ENCODE peak calls at places on chromosome 6, in nine cellular contexts. M is endothelial cell, O is BJ, D is choroid plexus epithelial cell, V is fibroblast of lung, Y is HCT116, J is hepatocyte, R is prostate gland, E is foreskin fibroblast. U is an unnamed sample.

GRCh38 chr6:139156102-139156501 is 21.2 kb downstream of the HECA start:
- DNase-seq in M (no peak), O (no peak), D (no peak), V (no peak), Y (no peak), J (no peak), R (no peak), E (no peak), U (no peak)

GRCh38 chr6:113739066-113739655 is 118.0 kb upstream of the MARCKS start:
- DNase-seq in M (no peak), O (no peak), D (no peak), V (no peak), Y (no peak), J (no peak), R (no peak), E (no peak), U (no peak)

GRCh38 chr6:161076211-161076677 is 84.7 kb downstream of the MAP3K4 start:
- DNase-seq in M (no peak), O (no peak), D (peak), V (no peak), Y (no peak), J (no peak), R (no peak), E (no peak), U (no peak)

GRCh38 chr6:72418495-72418894 is 203.4 kb upstream of the KCNQ5 start:
- DNase-seq in M (no peak), O (peak), D (peak), V (peak), Y (no peak), J (peak), R (no peak), E (peak), U (no peak)

GRCh38 chr6:23663652-23664051 is 462.4 kb upstream of the NRSN1 start:
- DNase-seq in M (no peak), O (no peak), D (no peak), V (no peak), Y (no peak), J (no peak), R (no peak), E (no peak), U (no peak)

GRCh38 chr6:74280130-74280692 is 584.2 kb downstream of the CD109 start:
- DNase-seq in M (no peak), O (no peak), D (no peak), V (no peak), Y (no peak), J (no peak), R (no peak), E (peak), U (no peak)

GRCh38 chr6:14458669-14459266 is 341.2 kb downstream of the CD83 start:
- DNase-seq in M (no peak), O (no peak), D (peak), V (peak), Y (no peak), J (peak), R (no peak), E (peak), U (no peak)

GRCh38 chr6:48080227-48081009 is 30.6 kb downstream of the PTCHD4 start:
- DNase-seq in M (no peak), O (no peak), D (peak), V (peak), Y (no peak), J (no peak), R (no peak), E (peak), U (no peak)

GRCh38 chr6:6699741-6700367 is 111.3 kb downstream of the LY86 start:
- DNase-seq in M (no peak), O (peak), D (peak), V (peak), Y (peak), J (peak), R (peak), E (peak), U (no peak)

GRCh38 chr6:756224-756623 is 63.3 kb upstream of the EXOC2 start:
- DNase-seq in M (no peak), O (no peak), D (no peak), V (no peak), Y (no peak), J (no peak), R (no peak), E (no peak), U (no peak)

GRCh38 chr6:63477422-63478040 is 94.7 kb upstream of the LOC128125822 start:
- DNase-seq in M (no peak), O (no peak), D (no peak), V (no peak), Y (no peak), J (no peak), R (no peak), E (no peak), U (no peak)

GRCh38 chr6:63471654-63472053 is 100.6 kb upstream of the LOC128125822 start:
- DNase-seq in M (no peak), O (no peak), D (no peak), V (no peak), Y (no peak), J (no peak), R (no peak), E (no peak), U (no peak)

GRCh38 chr6:63478751-63479150 is 93.5 kb upstream of the LOC128125822 start:
- DNase-seq in M (no peak), O (no peak), D (no peak), V (no peak), Y (no peak), J (no peak), R (no peak), E (no peak), U (no peak)

GRCh38 chr6:63475707-63476106 is 96.6 kb upstream of the LOC128125822 start:
- DNase-seq in M (no peak), O (no peak), D (no peak), V (no peak), Y (no peak), J (no peak), R (no peak), E (no peak), U (no peak)

GRCh38 chr6:63476302-63476701 is 96.0 kb upstream of the LOC128125822 start:
- DNase-seq in M (no peak), O (no peak), D (peak), V (no peak), Y (no peak), J (peak), R (no peak), E (no peak), U (no peak)
- TF ChIP-seq CTCF in M (no peak), O (no peak), D (no peak), V (no peak), Y (peak), J (no peak), R (no peak), E (no peak), U (no peak)

GRCh38 chr6:169640347-169640972 is 61.4 kb downstream of the WDR27 start:
- DNase-seq in M (no peak), O (no peak), D (peak), V (peak), Y (no peak), J (no peak), R (no peak), E (peak), U (no peak)
- TF ChIP-seq CTCF in M (no peak), O (peak), D (peak), V (peak), Y (no peak), J (no peak), R (no peak), E (peak), U (no peak)

GRCh38 chr6:157669747-157670216 is 153.3 kb upstream of the SNX9 start:
- DNase-seq in M (no peak), O (peak), D (peak), V (peak), Y (no peak), J (peak), R (peak), E (peak), U (peak)
- TF ChIP-seq CTCF in M (no peak), O (peak), D (peak), V (peak), Y (no peak), J (no peak), R (no peak), E (peak), U (no peak)

DNA sequence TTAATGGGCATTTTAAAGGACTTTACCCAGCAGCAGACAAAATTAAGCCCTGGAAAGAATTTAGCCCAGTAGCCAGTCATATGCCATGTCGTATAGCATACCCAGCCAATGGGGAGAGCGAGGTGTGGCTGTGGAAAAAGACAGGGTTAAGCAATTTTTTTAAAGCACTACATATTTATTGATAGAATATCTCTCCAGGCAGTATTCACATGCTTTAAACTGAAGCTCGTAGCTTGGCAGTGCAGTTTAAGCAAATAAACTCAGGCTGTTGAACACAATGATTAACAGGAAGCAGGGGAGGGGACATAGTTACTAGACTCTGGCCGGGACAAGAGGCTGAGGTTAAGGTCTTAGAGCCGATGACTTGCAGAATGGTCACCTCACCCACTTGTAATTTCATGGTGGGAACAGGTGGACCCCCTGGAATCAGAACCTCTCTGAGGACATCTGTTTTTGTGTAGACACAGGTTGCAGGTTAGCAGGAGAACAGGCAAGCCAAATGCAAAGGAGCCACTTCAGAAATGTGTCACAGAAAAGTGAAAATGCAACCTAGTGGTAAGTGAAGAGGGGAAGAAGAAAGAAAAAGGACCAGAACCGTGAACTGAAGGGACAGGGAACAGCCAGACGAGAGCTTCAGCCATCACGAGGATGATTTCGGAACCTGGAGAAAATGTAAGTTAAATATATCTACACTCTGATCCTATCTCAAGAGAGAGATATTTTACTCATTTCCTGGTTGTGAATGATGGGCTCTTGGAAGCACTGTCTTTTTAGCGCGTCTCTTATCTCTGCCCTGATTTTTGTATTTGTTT is 7.2 kb downstream of the GCNT2 start:
- DNase-seq in M (no peak), O (no peak), D (peak), V (peak), Y (no peak), J (peak), R (peak), E (peak), U (no peak)
- TF ChIP-seq CTCF in M (no peak), O (no peak), D (no peak), V (no peak), Y (no peak), J (no peak), R (no peak), E (no peak), U (no peak)

GRCh38 chr6:153503810-153504209 is 372.7 kb upstream of the RGS17 start:
- DNase-seq in M (peak), O (no peak), D (peak), V (no peak), Y (peak), J (no peak), R (no peak), E (no peak), U (peak)
- TF ChIP-seq CTCF in M (no peak), O (no peak), D (peak), V (no peak), Y (peak), J (no peak), R (no peak), E (no peak), U (no peak)

DNA sequence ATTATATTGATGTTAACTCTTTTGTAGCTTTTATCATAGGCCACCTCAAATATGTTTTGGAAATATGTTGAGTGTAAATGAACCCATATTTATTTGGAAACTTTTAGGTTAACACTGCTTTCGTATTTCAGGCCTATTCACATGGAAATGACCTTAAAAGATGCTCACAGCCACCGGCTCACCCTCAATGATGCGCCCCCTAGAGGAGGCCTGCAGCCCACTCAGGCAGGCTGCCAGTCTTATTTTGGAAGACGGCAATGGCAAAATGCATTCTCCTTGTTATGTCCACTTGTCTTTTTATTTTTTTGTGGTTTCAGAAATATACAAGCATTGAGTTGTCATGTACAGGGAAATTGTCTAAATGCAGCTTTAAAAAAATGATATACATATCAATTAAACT is 869.7 kb downstream of the PHF3 start:
- DNase-seq in M (peak), O (no peak), D (no peak), V (peak), Y (no peak), J (peak), R (no peak), E (no peak), U (peak)
- TF ChIP-seq CTCF in M (peak), O (no peak), D (peak), V (peak), Y (peak), J (peak), R (no peak), E (peak), U (peak)

GRCh38 chr6:37171970-37172812 is 2.2 kb downstream of the PIM1 start:
- DNase-seq in M (peak), O (peak), D (peak), V (peak), Y (peak), J (peak), R (peak), E (peak), U (peak)

GRCh38 chr6:37168809-37169457 is 1.0 kb upstream of the PIM1 start:
- DNase-seq in M (no peak), O (no peak), D (peak), V (no peak), Y (no peak), J (no peak), R (peak), E (peak), U (no peak)

GRCh38 chr6:37169458-37170272 is at the start of gene PIM1:
- DNase-seq in M (peak), O (peak), D (peak), V (peak), Y (peak), J (peak), R (peak), E (peak), U (peak)

GRCh38 chr6:37171141-37171969 is 1.4 kb downstream of the PIM1 start:
- DNase-seq in M (peak), O (no peak), D (peak), V (no peak), Y (no peak), J (peak), R (peak), E (peak), U (peak)

DNA sequence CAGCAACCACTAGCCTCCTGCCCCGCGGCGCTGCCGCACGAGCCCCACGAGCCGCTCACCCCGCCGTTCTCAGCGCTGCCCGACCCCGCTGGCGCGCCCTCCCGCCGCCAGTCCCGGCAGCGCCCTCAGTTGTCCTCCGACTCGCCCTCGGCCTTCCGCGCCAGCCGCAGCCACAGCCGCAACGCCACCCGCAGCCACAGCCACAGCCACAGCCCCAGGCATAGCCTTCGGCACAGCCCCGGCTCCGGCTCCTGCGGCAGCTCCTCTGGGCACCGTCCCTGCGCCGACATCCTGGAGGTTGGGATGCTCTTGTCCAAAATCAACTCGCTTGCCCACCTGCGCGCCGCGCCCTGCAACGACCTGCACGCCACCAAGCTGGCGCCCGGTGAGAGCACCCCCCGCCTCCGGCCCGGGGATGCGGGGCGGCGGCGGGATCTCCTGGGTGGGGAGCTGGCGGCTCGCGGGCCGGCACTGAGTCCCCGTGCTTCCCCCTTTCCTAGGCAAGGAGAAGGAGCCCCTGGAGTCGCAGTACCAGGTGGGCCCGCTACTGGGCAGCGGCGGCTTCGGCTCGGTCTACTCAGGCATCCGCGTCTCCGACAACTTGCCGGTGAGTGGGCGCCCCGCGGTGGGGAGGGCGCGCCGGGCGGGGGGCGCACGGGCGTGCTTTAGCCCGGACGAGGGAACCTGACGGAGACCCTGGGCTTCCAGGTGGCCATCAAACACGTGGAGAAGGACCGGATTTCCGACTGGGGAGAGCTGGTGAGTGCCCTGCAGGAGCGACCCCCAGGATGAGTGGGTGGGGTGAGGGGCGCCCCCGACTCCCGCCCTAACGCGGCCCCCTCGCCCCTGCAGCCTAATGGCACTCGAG is 555 bp downstream of the PIM1 start:
- DNase-seq in M (peak), O (no peak), D (peak), V (no peak), Y (no peak), J (peak), R (peak), E (peak), U (peak)
- TF ChIP-seq CTCF in M (no peak), O (peak), D (no peak), V (peak), Y (peak), J (peak), R (no peak), E (peak), U (peak)

DNA sequence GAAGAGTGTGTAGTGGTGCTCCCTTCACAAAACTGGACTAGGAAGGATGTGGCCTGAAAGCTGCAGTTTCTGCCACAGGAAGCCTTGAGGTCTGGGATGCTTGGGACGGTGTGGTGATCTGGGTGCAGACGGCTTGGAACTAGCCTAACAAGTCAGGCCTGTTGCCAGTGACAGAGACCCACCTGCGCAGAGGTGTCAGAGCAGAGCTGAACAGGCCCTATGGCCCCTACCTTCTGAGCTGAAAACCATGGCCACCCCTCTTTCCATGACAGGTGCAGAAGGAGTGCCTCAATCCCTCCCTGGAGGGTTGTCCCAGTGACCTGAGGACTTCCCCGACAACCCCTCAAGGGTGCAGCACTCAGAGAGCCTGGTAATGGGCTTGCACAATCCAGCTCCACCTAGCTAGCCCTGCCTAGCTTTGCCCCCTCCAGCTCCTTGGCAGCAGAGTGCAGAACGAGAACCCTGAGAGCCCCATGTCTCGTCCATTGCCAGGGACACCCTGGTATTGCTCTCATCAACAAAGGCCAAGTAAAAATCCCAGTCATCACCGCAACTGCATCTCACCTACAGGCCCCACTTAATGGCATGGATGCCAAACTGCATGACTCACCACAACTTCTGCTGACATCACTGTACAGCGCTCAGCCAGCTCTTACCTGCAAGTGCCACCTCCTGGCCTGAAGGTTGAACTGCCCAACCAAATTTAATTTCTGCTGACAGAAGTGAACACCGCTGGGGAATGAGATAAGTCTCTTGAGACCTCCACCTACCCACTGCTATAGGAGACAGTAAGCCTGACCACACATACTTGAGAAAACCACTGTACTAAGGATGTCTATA is 563.1 kb downstream of the TFAP2A start:
- DNase-seq in M (no peak), O (no peak), D (peak), V (no peak), Y (peak), J (peak), R (peak), E (no peak), U (no peak)
- TF ChIP-seq CTCF in M (peak), O (peak), D (no peak), V (no peak), Y (peak), J (no peak), R (no peak), E (peak), U (no peak)

GRCh38 chr6:78619016-78619415 is 248.3 kb upstream of the IRAK1BP1 start:
- DNase-seq in M (no peak), O (no peak), D (peak), V (no peak), Y (no peak), J (no peak), R (no peak), E (no peak), U (no peak)
- TF ChIP-seq CTCF in M (no peak), O (no peak), D (no peak), V (no peak), Y (no peak), J (no peak), R (no peak), E (no peak), U (no peak)